ENCODE peak calls at places on chromosomes 6 and 20, in five cellular contexts. One of them, this sample, is unnamed.
A peak's percentile ranks its signal among the peaks of the same experiment; 100 is the strongest.

GRCh38 chr6:43007126-43007525 is 6.6 kb downstream of the MEA1 start:
- DNase-seq in adrenal gland: no peak
- DNase-seq in MM.1S: no peak
- DNase-seq in Panc1: no peak
- DNase-seq in hepatocyte: no peak
- DNase-seq in this sample: no peak

GRCh38 chr6:118553132-118553531 is 5.0 kb downstream of the PLN start:
- DNase-seq in adrenal gland: no peak
- DNase-seq in MM.1S: no peak
- DNase-seq in Panc1: no peak
- DNase-seq in hepatocyte: no peak
- DNase-seq in this sample: no peak

GRCh38 chr6:21188505-21189223 is 404.9 kb upstream of the SOX4 start:
- DNase-seq in adrenal gland: no peak
- DNase-seq in MM.1S: peak; percentile 6
- DNase-seq in Panc1: no peak
- DNase-seq in hepatocyte: no peak
- DNase-seq in this sample: no peak

GRCh38 chr6:151136141-151136755 is 103.5 kb upstream of the AKAP12 start:
- DNase-seq in adrenal gland: no peak
- DNase-seq in MM.1S: no peak
- DNase-seq in Panc1: no peak
- DNase-seq in hepatocyte: peak; percentile 22
- DNase-seq in this sample: peak; percentile 36

GRCh38 chr20:32509639-32510066 is 75.5 kb downstream of the NOL4L start:
- DNase-seq in adrenal gland: no peak
- DNase-seq in MM.1S: peak; percentile 96
- DNase-seq in Panc1: no peak
- DNase-seq in hepatocyte: no peak
- DNase-seq in this sample: no peak

GRCh38 chr20:2421247-2421646 is 40.5 kb downstream of the TGM6 start:
- DNase-seq in adrenal gland: no peak
- DNase-seq in MM.1S: no peak
- DNase-seq in Panc1: no peak
- DNase-seq in hepatocyte: no peak
- DNase-seq in this sample: no peak

GRCh38 chr6:135586388-135586787 is 88.8 kb upstream of the AHI1 start:
- DNase-seq in adrenal gland: no peak
- DNase-seq in MM.1S: no peak
- DNase-seq in Panc1: no peak
- DNase-seq in hepatocyte: no peak
- DNase-seq in this sample: no peak

GRCh38 chr20:43984587-43984986 is 69.9 kb downstream of the TOX2 start:
- DNase-seq in adrenal gland: no peak
- DNase-seq in MM.1S: no peak
- DNase-seq in Panc1: no peak
- DNase-seq in hepatocyte: no peak
- DNase-seq in this sample: no peak

GRCh38 chr6:46969206-46969605 is 47.5 kb upstream of the ADGRF5 start:
- DNase-seq in adrenal gland: no peak
- DNase-seq in MM.1S: no peak
- DNase-seq in Panc1: no peak
- DNase-seq in hepatocyte: no peak
- DNase-seq in this sample: no peak

GRCh38 chr6:14017626-14018475 is 93.1 kb downstream of the RNF182 start:
- DNase-seq in adrenal gland: no peak
- DNase-seq in MM.1S: no peak
- DNase-seq in Panc1: no peak
- DNase-seq in hepatocyte: peak; percentile 64
- DNase-seq in this sample: no peak

GRCh38 chr6:131844243-131844841 is 36.5 kb downstream of the ENPP1 start:
- DNase-seq in adrenal gland: no peak
- DNase-seq in MM.1S: no peak
- DNase-seq in Panc1: peak; percentile 39
- DNase-seq in hepatocyte: peak; percentile 61
- DNase-seq in this sample: no peak

GRCh38 chr6:82744286-82745015 is 321.2 kb downstream of the UBE3D start:
- DNase-seq in adrenal gland: no peak
- DNase-seq in MM.1S: no peak
- DNase-seq in Panc1: no peak
- DNase-seq in hepatocyte: no peak
- DNase-seq in this sample: no peak

GRCh38 chr6:112235956-112236355 is 18.4 kb downstream of the LAMA4 start:
- DNase-seq in adrenal gland: no peak
- DNase-seq in MM.1S: no peak
- DNase-seq in Panc1: no peak
- DNase-seq in hepatocyte: no peak
- DNase-seq in this sample: no peak

GRCh38 chr6:43623880-43624785 is 4.9 kb downstream of the GTPBP2 start:
- DNase-seq in adrenal gland: no peak
- DNase-seq in MM.1S: no peak
- DNase-seq in Panc1: no peak
- DNase-seq in hepatocyte: no peak
- DNase-seq in this sample: no peak

GRCh38 chr6:154754152-154754551 is 20.9 kb downstream of the SCAF8 start:
- DNase-seq in adrenal gland: peak; percentile 46
- DNase-seq in MM.1S: no peak
- DNase-seq in Panc1: no peak
- DNase-seq in hepatocyte: no peak
- DNase-seq in this sample: no peak

GRCh38 chr20:59807909-59808728 is 125.3 kb downstream of the SYCP2 start:
- DNase-seq in adrenal gland: no peak
- DNase-seq in MM.1S: no peak
- DNase-seq in Panc1: no peak
- DNase-seq in hepatocyte: no peak
- DNase-seq in this sample: no peak

GRCh38 chr20:61753196-61753942 is 312.3 kb downstream of the TAF4 start:
- DNase-seq in adrenal gland: no peak
- DNase-seq in MM.1S: peak; percentile 35
- DNase-seq in Panc1: no peak
- DNase-seq in hepatocyte: peak; percentile 26
- DNase-seq in this sample: no peak

GRCh38 chr20:3674995-3675900 is 6.6 kb downstream of the ADAM33 start:
- DNase-seq in adrenal gland: no peak
- DNase-seq in MM.1S: no peak
- DNase-seq in Panc1: no peak
- DNase-seq in hepatocyte: no peak
- DNase-seq in this sample: no peak

GRCh38 chr6:31175961-31176360 is 5.5 kb upstream of the POU5F1 start:
- DNase-seq in adrenal gland: no peak
- DNase-seq in MM.1S: no peak
- DNase-seq in Panc1: no peak
- DNase-seq in hepatocyte: no peak
- DNase-seq in this sample: no peak

GRCh38 chr6:85458782-85459181 is 8.9 kb downstream of the NT5E start:
- DNase-seq in adrenal gland: no peak
- DNase-seq in MM.1S: no peak
- DNase-seq in Panc1: no peak
- DNase-seq in hepatocyte: no peak
- DNase-seq in this sample: no peak

GRCh38 chr6:116528800-116529199 is 16.7 kb downstream of the TRAPPC3L start:
- DNase-seq in adrenal gland: no peak
- DNase-seq in MM.1S: no peak
- DNase-seq in Panc1: no peak
- DNase-seq in hepatocyte: no peak
- DNase-seq in this sample: no peak

GRCh38 chr20:59690101-59690500 is 85.8 kb downstream of the PHACTR3 start:
- DNase-seq in adrenal gland: no peak
- DNase-seq in MM.1S: no peak
- DNase-seq in Panc1: no peak
- DNase-seq in hepatocyte: no peak
- DNase-seq in this sample: no peak

GRCh38 chr6:111722220-111722731 is 116.6 kb upstream of the TRAF3IP2 start:
- DNase-seq in adrenal gland: no peak
- DNase-seq in MM.1S: no peak
- DNase-seq in Panc1: no peak
- DNase-seq in hepatocyte: no peak
- DNase-seq in this sample: no peak

GRCh38 chr6:34661379-34661778 is 35.2 kb downstream of the ILRUN start:
- DNase-seq in adrenal gland: no peak
- DNase-seq in MM.1S: no peak
- DNase-seq in Panc1: no peak
- DNase-seq in hepatocyte: no peak
- DNase-seq in this sample: no peak

GRCh38 chr6:34657307-34657978 is 39.1 kb downstream of the ILRUN start:
- DNase-seq in adrenal gland: peak; percentile 57
- DNase-seq in MM.1S: peak; percentile 75
- DNase-seq in Panc1: peak; percentile 65
- DNase-seq in hepatocyte: peak; percentile 82
- DNase-seq in this sample: no peak

GRCh38 chr6:34656378-34657036 is 40.1 kb downstream of the ILRUN start:
- DNase-seq in adrenal gland: no peak
- DNase-seq in MM.1S: peak; percentile 95
- DNase-seq in Panc1: no peak
- DNase-seq in hepatocyte: peak; percentile 31
- DNase-seq in this sample: no peak

GRCh38 chr6:34657037-34657306 is 39.6 kb downstream of the ILRUN start:
- DNase-seq in adrenal gland: no peak
- DNase-seq in MM.1S: no peak
- DNase-seq in Panc1: no peak
- DNase-seq in hepatocyte: peak; percentile 16
- DNase-seq in this sample: no peak

GRCh38 chr6:34658605-34659218 is 37.9 kb downstream of the ILRUN start:
- DNase-seq in adrenal gland: no peak
- DNase-seq in MM.1S: no peak
- DNase-seq in Panc1: no peak
- DNase-seq in hepatocyte: no peak
- DNase-seq in this sample: no peak
- H3K27ac ChIP-seq in adrenal gland: peak overlapping the region; percentile 93
- H3K27ac ChIP-seq in MM.1S: peak overlapping the region; percentile 98
- H3K27ac ChIP-seq in Panc1: peak overlapping the region; percentile 93
- H3K27ac ChIP-seq in hepatocyte: peak overlapping the region; percentile 78
- H3K27ac ChIP-seq in this sample: peak overlapping the region; percentile 93

DNA sequence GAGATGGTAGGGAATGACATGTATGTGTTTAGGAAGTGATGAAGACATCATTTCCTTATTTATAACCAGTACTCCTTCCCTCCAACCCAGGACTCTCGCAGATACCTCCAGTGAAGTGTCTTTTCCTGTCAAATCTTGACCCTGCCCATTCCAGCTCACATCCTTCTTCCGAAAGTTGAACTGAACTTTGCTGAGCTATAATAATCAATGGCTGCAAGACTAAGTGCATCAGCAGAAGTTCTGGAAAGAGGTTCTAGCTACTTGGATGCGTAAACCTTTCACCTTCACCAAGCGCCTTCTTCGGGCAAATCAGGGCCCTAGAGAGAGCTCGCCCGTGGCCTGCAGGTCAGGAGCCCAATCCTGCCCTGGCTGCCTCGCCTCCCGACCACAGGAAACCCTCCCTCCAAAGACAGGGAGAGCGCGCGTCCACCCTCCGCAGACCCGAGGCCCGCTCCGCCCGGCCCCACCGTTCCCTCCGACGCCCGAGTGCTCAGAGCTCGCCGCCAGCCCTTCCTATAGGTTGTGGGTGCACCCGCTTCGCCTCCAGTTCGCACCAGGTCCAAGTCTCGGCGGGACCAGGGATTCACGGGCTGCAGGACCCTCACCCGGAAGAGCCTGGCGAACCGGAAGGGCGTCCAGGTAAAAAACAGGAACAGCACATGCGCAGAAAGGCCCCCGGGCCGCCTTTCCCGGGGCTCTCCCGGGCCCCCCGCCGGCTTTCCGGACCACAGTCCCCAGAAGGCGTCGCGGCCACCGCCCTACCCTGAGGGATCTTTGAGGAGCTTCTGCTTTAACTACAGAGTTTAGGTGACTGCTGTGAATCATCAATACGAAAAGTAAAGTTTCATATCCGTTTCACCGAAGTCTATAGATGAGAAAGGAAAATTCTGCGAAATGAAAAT is at the start of gene ZNF334:
- DNase-seq in adrenal gland: peak; percentile 77
- DNase-seq in MM.1S: no peak
- DNase-seq in Panc1: no peak
- DNase-seq in hepatocyte: peak; percentile 90
- DNase-seq in this sample: peak; percentile 91
- H3K4me1 ChIP-seq in adrenal gland: peaks cover 10% of the 10 kb centered on the region
- H3K4me1 ChIP-seq in MM.1S: no peaks in the 10 kb centered on the region
- H3K4me1 ChIP-seq in Panc1: no peaks in the 10 kb centered on the region
- H3K4me1 ChIP-seq in hepatocyte: peaks cover 6% of the 10 kb centered on the region
- H3K4me1 ChIP-seq in this sample: no peaks in the 10 kb centered on the region

GRCh38 chr6:152233547-152234320 is 403.4 kb downstream of the SYNE1 start:
- DNase-seq in adrenal gland: no peak
- DNase-seq in MM.1S: no peak
- DNase-seq in Panc1: no peak
- DNase-seq in hepatocyte: no peak
- DNase-seq in this sample: no peak

GRCh38 chr6:152229330-152229729 is 407.8 kb downstream of the SYNE1 start:
- DNase-seq in adrenal gland: no peak
- DNase-seq in MM.1S: no peak
- DNase-seq in Panc1: no peak
- DNase-seq in hepatocyte: no peak
- DNase-seq in this sample: no peak

GRCh38 chr6:152236370-152237097 is 400.6 kb downstream of the SYNE1 start:
- DNase-seq in adrenal gland: no peak
- DNase-seq in MM.1S: no peak
- DNase-seq in Panc1: no peak
- DNase-seq in hepatocyte: no peak
- DNase-seq in this sample: no peak

DNA sequence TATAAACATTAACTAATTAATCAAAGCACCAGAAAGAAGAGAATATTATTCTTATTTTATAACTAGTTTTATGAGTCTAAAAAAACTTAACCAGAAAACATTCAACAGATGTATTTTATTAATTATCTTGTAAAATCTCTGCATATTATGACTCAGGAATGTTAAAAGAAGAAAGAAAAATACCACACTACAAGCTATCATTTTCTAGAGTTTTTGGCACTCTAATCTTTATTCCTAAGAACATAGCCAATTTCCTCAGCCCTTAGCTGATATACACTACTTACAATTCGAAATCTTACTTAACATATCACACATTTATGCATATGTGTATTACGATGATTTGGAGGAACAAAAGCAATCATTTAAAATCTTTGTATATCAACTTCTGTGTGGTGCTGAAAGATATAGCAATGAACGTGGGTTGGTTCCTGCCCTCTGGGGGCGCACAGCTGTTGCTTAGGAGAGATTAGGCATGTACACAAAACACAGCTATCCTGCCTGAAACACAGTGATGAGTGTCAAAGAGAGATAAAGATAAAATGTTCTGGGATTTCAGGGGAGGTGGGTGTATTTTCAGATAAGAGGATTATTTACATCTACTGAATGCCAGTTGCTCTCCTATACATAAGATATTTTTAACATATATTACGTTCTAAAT is 404.5 kb downstream of the SYNE1 start:
- DNase-seq in adrenal gland: no peak
- DNase-seq in MM.1S: no peak
- DNase-seq in Panc1: no peak
- DNase-seq in hepatocyte: peak; percentile 26
- DNase-seq in this sample: no peak
- H3K4me3 ChIP-seq in adrenal gland: no peak overlapping the region
- H3K4me3 ChIP-seq in MM.1S: no peak overlapping the region
- H3K4me3 ChIP-seq in Panc1: no peak overlapping the region
- H3K4me3 ChIP-seq in hepatocyte: no peak overlapping the region
- H3K4me3 ChIP-seq in this sample: no peak overlapping the region

DNA sequence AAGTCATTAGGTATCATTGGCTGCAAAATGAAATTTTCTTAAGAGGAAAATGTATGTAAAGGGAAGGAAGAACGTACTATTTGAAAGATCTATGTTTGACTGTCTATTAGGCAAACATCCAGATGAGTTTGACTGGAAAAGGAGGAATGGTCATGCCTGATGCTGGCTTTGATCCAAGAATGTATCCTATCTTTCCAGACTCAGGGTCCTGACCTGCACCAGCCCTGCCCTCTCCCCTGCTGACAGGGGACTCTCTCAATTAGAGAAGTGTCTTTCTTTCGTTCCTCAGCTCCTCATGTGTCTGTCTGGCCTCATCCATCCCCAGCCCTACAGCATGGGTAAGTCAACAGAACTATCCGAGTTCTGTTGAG is 21.9 kb upstream of the SH3BGRL2 start:
- DNase-seq in adrenal gland: no peak
- DNase-seq in MM.1S: no peak
- DNase-seq in Panc1: no peak
- DNase-seq in hepatocyte: no peak
- DNase-seq in this sample: no peak
- H3K27ac ChIP-seq in adrenal gland: no peak overlapping the region
- H3K27ac ChIP-seq in MM.1S: no peak overlapping the region
- H3K27ac ChIP-seq in Panc1: peak overlapping the region; percentile 51
- H3K27ac ChIP-seq in hepatocyte: peak overlapping the region; percentile 75
- H3K27ac ChIP-seq in this sample: no peak overlapping the region